ENCODE peak calls at places on chromosomes 16 and 17, in eight cellular contexts. X is naive thymus-derived CD4-positive, alpha-beta T cell; C is NCI-H1930; D is T-helper 9 cell; I is left cardiac atrium; M is SJCRH30; F is HEK293T; B is mesothelial cell of epicardium. N is an unnamed sample.

GRCh38 chr17:17921192-17922082 is 50.8 kb downstream of the TOM1L2 start:
- DNase-seq in X (no peak), C (no peak), D (no peak), I (no peak), M (peak), F (no peak), B (no peak), N (peak)

GRCh38 chr16:2856061-2856670 is 1.8 kb downstream of the PRSS22 start:
- DNase-seq in X (no peak), C (no peak), D (no peak), I (no peak), M (peak), F (peak), B (no peak), N (no peak)

GRCh38 chr17:73624496-73624988 is 19.7 kb downstream of the SDK2 start:
- DNase-seq in X (no peak), C (no peak), D (no peak), I (no peak), M (no peak), F (no peak), B (no peak), N (peak)

GRCh38 chr16:84919267-84919666 is 92.1 kb downstream of the ZDHHC7 start:
- DNase-seq in X (no peak), C (no peak), D (no peak), I (no peak), M (no peak), F (no peak), B (no peak), N (no peak)

GRCh38 chr16:78216166-78216745 is 116.8 kb downstream of the WWOX start:
- DNase-seq in X (no peak), C (no peak), D (no peak), I (no peak), M (no peak), F (no peak), B (no peak), N (no peak)

GRCh38 chr16:85935957-85936760 is 37.2 kb downstream of the IRF8 start:
- DNase-seq in X (peak), C (no peak), D (peak), I (no peak), M (no peak), F (no peak), B (no peak), N (no peak)

GRCh38 chr17:42132941-42133340 is 10.3 kb downstream of the HSPB9 start:
- DNase-seq in X (no peak), C (no peak), D (no peak), I (no peak), M (peak), F (no peak), B (no peak), N (no peak)

GRCh38 chr17:36598951-36599401 is 2.4 kb upstream of the MRM1 start:
- DNase-seq in X (no peak), C (no peak), D (no peak), I (no peak), M (no peak), F (no peak), B (no peak), N (no peak)

GRCh38 chr17:957856-958421 is 21.6 kb downstream of the NXN start:
- DNase-seq in X (no peak), C (no peak), D (no peak), I (no peak), M (no peak), F (no peak), B (no peak), N (no peak)

GRCh38 chr16:50252082-50252611 is 14.2 kb upstream of the ADCY7 start:
- DNase-seq in X (no peak), C (no peak), D (no peak), I (no peak), M (no peak), F (no peak), B (no peak), N (no peak)

GRCh38 chr16:58057784-58058183 is 32.2 kb downstream of the MMP15 start:
- DNase-seq in X (no peak), C (no peak), D (no peak), I (no peak), M (no peak), F (no peak), B (no peak), N (no peak)

GRCh38 chr17:28228109-28228840 is 90.7 kb upstream of the TMEM97 start:
- DNase-seq in X (no peak), C (no peak), D (no peak), I (no peak), M (no peak), F (peak), B (no peak), N (no peak)

GRCh38 chr16:88922114-88922825 is 54.7 kb downstream of the CBFA2T3 start:
- DNase-seq in X (no peak), C (no peak), D (no peak), I (peak), M (peak), F (no peak), B (no peak), N (no peak)

GRCh38 chr16:49643429-49644142 is 212.3 kb downstream of the ZNF423 start:
- DNase-seq in X (no peak), C (no peak), D (no peak), I (no peak), M (no peak), F (no peak), B (no peak), N (no peak)

N was measured in epithelial cell of prostate.